ENCODE peak calls at places on chromosomes 16 and 17, in eight cellular contexts. One of them, this sample, is unnamed.

GRCh38 chr16:11133344-11133921 is 122.6 kb downstream of the SOCS1 start:
- DNase-seq in GM10248: no peak
- DNase-seq in cardiac fibroblast: peak
- DNase-seq in HFFc6: peak
- DNase-seq in Peyer's patch: peak
- DNase-seq in heart right ventricle: peak
- DNase-seq in H1: no peak
- DNase-seq in lower leg skin: peak
- DNase-seq in this sample: no peak

GRCh38 chr17:74239169-74239568 is 25.8 kb downstream of the TTYH2 start:
- DNase-seq in lower leg skin: peak
- DNase-seq in cardiac fibroblast: peak
- DNase-seq in GM10248: no peak
- DNase-seq in H1: no peak
- DNase-seq in Peyer's patch: no peak
- DNase-seq in HFFc6: no peak
- DNase-seq in heart right ventricle: no peak
- DNase-seq in this sample: no peak

GRCh38 chr17:76078859-76079576 is at the start of gene ZACN:
- DNase-seq in heart right ventricle: no peak
- DNase-seq in HFFc6: no peak
- DNase-seq in cardiac fibroblast: no peak
- DNase-seq in GM10248: no peak
- DNase-seq in H1: no peak
- DNase-seq in Peyer's patch: no peak
- DNase-seq in lower leg skin: no peak
- DNase-seq in this sample: no peak

GRCh38 chr17:44331249-44331760 is 6.7 kb upstream of the SLC25A39 start:
- DNase-seq in GM10248: peak
- DNase-seq in cardiac fibroblast: peak
- DNase-seq in H1: no peak
- DNase-seq in heart right ventricle: no peak
- DNase-seq in HFFc6: peak
- DNase-seq in Peyer's patch: peak
- DNase-seq in lower leg skin: peak
- DNase-seq in this sample: peak

GRCh38 chr16:50269769-50270509 is 3.6 kb downstream of the ADCY7 start:
- DNase-seq in Peyer's patch: no peak
- DNase-seq in H1: no peak
- DNase-seq in lower leg skin: no peak
- DNase-seq in GM10248: no peak
- DNase-seq in heart right ventricle: no peak
- DNase-seq in cardiac fibroblast: no peak
- DNase-seq in HFFc6: no peak
- DNase-seq in this sample: no peak

GRCh38 chr16:11572301-11572995 is 14.3 kb downstream of the LITAF start:
- DNase-seq in heart right ventricle: no peak
- DNase-seq in cardiac fibroblast: no peak
- DNase-seq in H1: no peak
- DNase-seq in lower leg skin: no peak
- DNase-seq in GM10248: no peak
- DNase-seq in HFFc6: no peak
- DNase-seq in Peyer's patch: peak
- DNase-seq in this sample: no peak

GRCh38 chr17:64291268-64291851 is 28.3 kb upstream of the TEX2 start:
- DNase-seq in lower leg skin: no peak
- DNase-seq in cardiac fibroblast: no peak
- DNase-seq in heart right ventricle: no peak
- DNase-seq in HFFc6: no peak
- DNase-seq in H1: no peak
- DNase-seq in GM10248: no peak
- DNase-seq in Peyer's patch: no peak
- DNase-seq in this sample: no peak

GRCh38 chr16:57016301-57016700 is 26.9 kb downstream of the NLRC5 start:
- DNase-seq in heart right ventricle: no peak
- DNase-seq in lower leg skin: no peak
- DNase-seq in GM10248: no peak
- DNase-seq in cardiac fibroblast: no peak
- DNase-seq in HFFc6: no peak
- DNase-seq in Peyer's patch: no peak
- DNase-seq in H1: no peak
- DNase-seq in this sample: no peak

GRCh38 chr16:85349413-85350145 is 237.3 kb upstream of the CIBAR2 start:
- DNase-seq in GM10248: no peak
- DNase-seq in heart right ventricle: no peak
- DNase-seq in Peyer's patch: no peak
- DNase-seq in HFFc6: no peak
- DNase-seq in H1: no peak
- DNase-seq in cardiac fibroblast: no peak
- DNase-seq in lower leg skin: no peak
- DNase-seq in this sample: no peak

GRCh38 chr16:79372504-79373184 is 227.9 kb downstream of the MAF start:
- DNase-seq in GM10248: no peak
- DNase-seq in Peyer's patch: no peak
- DNase-seq in lower leg skin: no peak
- DNase-seq in cardiac fibroblast: peak
- DNase-seq in HFFc6: no peak
- DNase-seq in heart right ventricle: no peak
- DNase-seq in H1: no peak
- DNase-seq in this sample: no peak

GRCh38 chr16:73170587-73170986 is 122.7 kb upstream of the ZFHX3 start:
- DNase-seq in heart right ventricle: no peak
- DNase-seq in HFFc6: no peak
- DNase-seq in lower leg skin: no peak
- DNase-seq in Peyer's patch: no peak
- DNase-seq in cardiac fibroblast: no peak
- DNase-seq in H1: no peak
- DNase-seq in GM10248: no peak
- DNase-seq in this sample: no peak

GRCh38 chr16:73171380-73171779 is 123.5 kb upstream of the ZFHX3 start:
- DNase-seq in lower leg skin: no peak
- DNase-seq in Peyer's patch: no peak
- DNase-seq in GM10248: no peak
- DNase-seq in heart right ventricle: no peak
- DNase-seq in H1: no peak
- DNase-seq in HFFc6: no peak
- DNase-seq in cardiac fibroblast: no peak
- DNase-seq in this sample: no peak

GRCh38 chr16:73171901-73172619 is 124.1 kb upstream of the ZFHX3 start:
- DNase-seq in lower leg skin: no peak
- DNase-seq in HFFc6: no peak
- DNase-seq in GM10248: no peak
- DNase-seq in cardiac fibroblast: no peak
- DNase-seq in Peyer's patch: no peak
- DNase-seq in H1: no peak
- DNase-seq in heart right ventricle: no peak
- DNase-seq in this sample: no peak

GRCh38 chr16:73172621-73173312 is 124.8 kb upstream of the ZFHX3 start:
- DNase-seq in HFFc6: peak
- DNase-seq in GM10248: no peak
- DNase-seq in lower leg skin: peak
- DNase-seq in cardiac fibroblast: peak
- DNase-seq in H1: no peak
- DNase-seq in heart right ventricle: peak
- DNase-seq in Peyer's patch: no peak
- DNase-seq in this sample: no peak

DNA sequence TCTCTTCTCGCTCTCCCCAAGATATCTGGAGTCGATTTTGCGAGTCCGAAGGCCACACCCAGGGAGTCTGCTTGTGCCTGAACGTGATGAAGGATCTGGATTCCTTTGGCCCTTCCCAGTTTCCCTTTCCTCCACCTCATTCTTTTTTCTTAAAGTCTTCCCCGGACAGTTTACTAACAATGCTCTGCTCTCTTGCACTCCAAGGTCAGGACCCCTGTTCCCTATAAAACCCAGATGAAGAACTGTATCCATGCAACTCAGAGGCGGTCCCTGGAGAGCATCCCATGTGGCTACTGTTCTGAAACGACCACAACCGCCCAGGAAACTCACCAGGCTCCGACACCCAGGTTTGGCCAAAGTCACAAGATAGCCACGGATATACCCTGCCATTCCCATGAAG is 125.5 kb upstream of the ZFHX3 start:
- DNase-seq in cardiac fibroblast: no peak
- DNase-seq in lower leg skin: no peak
- DNase-seq in HFFc6: no peak
- DNase-seq in heart right ventricle: no peak
- DNase-seq in H1: no peak
- DNase-seq in Peyer's patch: no peak
- DNase-seq in GM10248: no peak
- DNase-seq in this sample: no peak
- TF ChIP-seq CTCF in cardiac fibroblast: no peak
- TF ChIP-seq CTCF in lower leg skin: no peak
- TF ChIP-seq CTCF in HFFc6: no peak
- TF ChIP-seq CTCF in heart right ventricle: no peak
- TF ChIP-seq CTCF in H1: no peak
- TF ChIP-seq CTCF in Peyer's patch: no peak
- TF ChIP-seq CTCF in GM10248: no peak
- TF ChIP-seq CTCF in this sample: no peak

GRCh38 chr17:37406635-37407455 is at the start of the genes ACACA and TADA2A:
- DNase-seq in cardiac fibroblast: peak
- DNase-seq in GM10248: peak
- DNase-seq in lower leg skin: peak
- DNase-seq in HFFc6: peak
- DNase-seq in H1: peak
- DNase-seq in Peyer's patch: peak
- DNase-seq in heart right ventricle: peak
- DNase-seq in this sample: peak
- TF ChIP-seq CTCF in cardiac fibroblast: no peak
- TF ChIP-seq CTCF in GM10248: no peak
- TF ChIP-seq CTCF in lower leg skin: no peak
- TF ChIP-seq CTCF in HFFc6: no peak
- TF ChIP-seq CTCF in H1: no peak
- TF ChIP-seq CTCF in Peyer's patch: no peak
- TF ChIP-seq CTCF in heart right ventricle: no peak
- TF ChIP-seq CTCF in this sample: no peak

GRCh38 chr17:82424001-82424862 is 5.8 kb upstream of the OGFOD3 start:
- DNase-seq in GM10248: peak
- DNase-seq in cardiac fibroblast: peak
- DNase-seq in Peyer's patch: peak
- DNase-seq in lower leg skin: no peak
- DNase-seq in HFFc6: peak
- DNase-seq in H1: no peak
- DNase-seq in heart right ventricle: no peak
- DNase-seq in this sample: no peak
- TF ChIP-seq CTCF in GM10248: peak
- TF ChIP-seq CTCF in cardiac fibroblast: peak
- TF ChIP-seq CTCF in Peyer's patch: peak
- TF ChIP-seq CTCF in lower leg skin: no peak
- TF ChIP-seq CTCF in HFFc6: peak
- TF ChIP-seq CTCF in H1: peak
- TF ChIP-seq CTCF in heart right ventricle: peak
- TF ChIP-seq CTCF in this sample: peak

DNA sequence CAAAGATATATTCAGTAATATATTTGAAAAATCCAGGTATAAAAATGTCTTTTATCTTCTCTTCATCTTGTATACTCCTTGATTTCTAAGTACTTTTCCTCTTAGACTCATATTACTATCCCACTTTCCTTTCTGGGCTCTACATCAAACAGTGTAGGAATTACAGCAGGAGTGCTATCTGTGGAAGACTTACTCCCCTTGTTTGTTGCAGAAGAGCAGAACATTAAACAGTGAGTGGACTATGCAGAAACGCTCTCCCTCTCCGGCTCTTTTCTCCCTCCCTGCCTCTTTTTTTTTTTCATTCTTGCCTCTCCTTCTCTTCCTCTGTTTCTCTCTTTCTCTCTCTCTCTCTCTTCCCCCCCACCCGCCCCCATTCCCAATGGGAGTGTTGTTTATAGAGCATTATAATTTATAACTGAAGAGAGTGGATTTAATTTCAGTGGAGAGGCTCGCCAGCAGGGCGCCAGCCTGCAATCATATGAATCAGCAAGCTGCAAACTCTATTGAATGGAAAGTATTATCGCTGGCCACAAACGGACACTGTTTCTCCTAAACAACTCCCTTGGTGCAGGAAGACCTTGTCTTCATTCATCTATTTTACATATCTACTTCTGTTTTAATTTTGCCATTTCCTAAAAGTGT is 242.3 kb upstream of the TBX2 start:
- DNase-seq in heart right ventricle: no peak
- DNase-seq in HFFc6: peak
- DNase-seq in H1: no peak
- DNase-seq in lower leg skin: no peak
- DNase-seq in GM10248: no peak
- DNase-seq in cardiac fibroblast: peak
- DNase-seq in Peyer's patch: no peak
- DNase-seq in this sample: no peak
- TF ChIP-seq CTCF in heart right ventricle: no peak
- TF ChIP-seq CTCF in HFFc6: peak
- TF ChIP-seq CTCF in H1: no peak
- TF ChIP-seq CTCF in lower leg skin: no peak
- TF ChIP-seq CTCF in GM10248: no peak
- TF ChIP-seq CTCF in cardiac fibroblast: peak
- TF ChIP-seq CTCF in Peyer's patch: no peak
- TF ChIP-seq CTCF in this sample: no peak